ENCODE peak calls at places on chromosomes 11 and 22, in seven cellular contexts. I, U, Z, M, K, Y and V are unnamed samples.

GRCh38 chr22:31818481-31819392 is 64.9 kb downstream of the DEPDC5 start:
- DNase-seq in I (no peak), U (no peak), Z (no peak), M (no peak), K (no peak), Y (no peak), V (no peak)

GRCh38 chr11:119585038-119585666 is 143.8 kb downstream of the NECTIN1 start:
- DNase-seq in I (no peak), U (peak; percentile 48), Z (no peak), M (peak; percentile 35), K (peak; percentile 45), Y (peak; percentile 84), V (peak; percentile 76)

GRCh38 chr11:113632981-113633380 is 73.1 kb downstream of the TMPRSS5 start:
- DNase-seq in I (no peak), U (no peak), Z (no peak), M (no peak), K (no peak), Y (no peak), V (no peak)

GRCh38 chr11:59556883-59557205 is 45.5 kb downstream of the OR4D9 start:
- DNase-seq in I (no peak), U (no peak), Z (no peak), M (no peak), K (no peak), Y (no peak), V (no peak)

GRCh38 chr11:111795333-111795985 is 29.3 kb upstream of the PPP2R1B start:
- DNase-seq in I (no peak), U (no peak), Z (no peak), M (no peak), K (no peak), Y (no peak), V (no peak)

GRCh38 chr22:39185601-39186012 is 33.1 kb upstream of the CBX7 start:
- DNase-seq in I (no peak), U (no peak), Z (peak; percentile 36), M (peak; percentile 86), K (peak; percentile 12), Y (peak; percentile 20), V (peak; percentile 63)

GRCh38 chr11:31643831-31644230 is 134.3 kb downstream of the ELP4 start:
- DNase-seq in I (no peak), U (no peak), Z (no peak), M (no peak), K (no peak), Y (no peak), V (no peak)

GRCh38 chr11:74468058-74468457 is 709 bp upstream of the KCNE3 start:
- DNase-seq in I (no peak), U (no peak), Z (no peak), M (no peak), K (no peak), Y (no peak), V (no peak)

GRCh38 chr11:74634537-74634936 is 42.2 kb downstream of the POLD3 start:
- DNase-seq in I (no peak), U (no peak), Z (no peak), M (no peak), K (no peak), Y (no peak), V (no peak)

GRCh38 chr11:94030059-94030458 is 8.9 kb downstream of the HEPHL1 start:
- DNase-seq in I (no peak), U (no peak), Z (no peak), M (no peak), K (no peak), Y (no peak), V (no peak)

GRCh38 chr11:131073167-131073566 is 156.9 kb upstream of the SNX19 start:
- DNase-seq in I (no peak), U (no peak), Z (no peak), M (no peak), K (no peak), Y (no peak), V (no peak)

GRCh38 chr11:117045196-117045595 is 53.0 kb downstream of the SIK3 start:
- DNase-seq in I (no peak), U (no peak), Z (no peak), M (no peak), K (no peak), Y (no peak), V (no peak)

GRCh38 chr22:16818538-16818937 is 6.7 kb downstream of the XKR3 start:
- DNase-seq in I (no peak), U (no peak), Z (no peak), M (no peak), K (no peak), Y (no peak), V (no peak)

GRCh38 chr11:117907276-117908110 is 21.7 kb downstream of the TMPRSS13 start:
- DNase-seq in I (peak; percentile 96), U (peak; percentile 68), Z (peak; percentile 22), M (peak; percentile 87), K (peak; percentile 97), Y (peak; percentile 51), V (peak; percentile 40)

GRCh38 chr11:117902001-117902855 is 25.8 kb upstream of the FXYD6 start:
- DNase-seq in I (no peak), U (no peak), Z (no peak), M (no peak), K (no peak), Y (no peak), V (no peak)

GRCh38 chr11:77140231-77140959 is 12.3 kb downstream of the MYO7A start:
- DNase-seq in I (no peak), U (no peak), Z (no peak), M (peak; percentile 66), K (no peak), Y (no peak), V (no peak)

GRCh38 chr11:57601297-57601696 is 3.8 kb downstream of the SERPING1 start:
- DNase-seq in I (no peak), U (no peak), Z (no peak), M (no peak), K (no peak), Y (no peak), V (no peak)

GRCh38 chr11:28632338-28632737 is 524.1 kb downstream of the METTL15 start:
- DNase-seq in I (no peak), U (no peak), Z (no peak), M (no peak), K (no peak), Y (no peak), V (no peak)

GRCh38 chr11:35158371-35159081 is 19.6 kb downstream of the CD44 start:
- DNase-seq in I (no peak), U (no peak), Z (no peak), M (no peak), K (peak; percentile 38), Y (peak; percentile 84), V (no peak)

GRCh38 chr11:61125310-61125684 is 23.0 kb downstream of the CD5 start:
- DNase-seq in I (no peak), U (no peak), Z (no peak), M (no peak), K (no peak), Y (no peak), V (no peak)

GRCh38 chr22:44297662-44298061 is 15.1 kb downstream of the SHISAL1 start:
- DNase-seq in I (no peak), U (no peak), Z (no peak), M (no peak), K (no peak), Y (no peak), V (no peak)

GRCh38 chr11:35791088-35791958 is 128.7 kb downstream of the TRIM44 start:
- DNase-seq in I (no peak), U (no peak), Z (no peak), M (no peak), K (peak; percentile 38), Y (no peak), V (no peak)

GRCh38 chr22:40746428-40747220 is 67.3 kb downstream of the MCHR1 start:
- DNase-seq in I (no peak), U (no peak), Z (no peak), M (no peak), K (no peak), Y (no peak), V (no peak)

GRCh38 chr22:46250783-46251125 is 661 bp upstream of the CDPF1 start:
- DNase-seq in I (no peak), U (no peak), Z (no peak), M (no peak), K (no peak), Y (no peak), V (peak; percentile 49)

GRCh38 chr11:13294771-13295579 is 17.4 kb downstream of the BMAL1 start:
- DNase-seq in I (peak; percentile 61), U (no peak), Z (no peak), M (peak; percentile 33), K (no peak), Y (no peak), V (no peak)